ENCODE peak calls at places on chromosome X, in five cellular contexts. One of them, this sample, is unnamed.

GRCh38 chrX:80765226-80765625 is 44.5 kb downstream of the BRWD3 start:
- DNase-seq in OCI-M1: no peak
- DNase-seq in type B pancreatic cell: no peak
- DNase-seq in CD4-positive, alpha-beta memory T cell: no peak
- DNase-seq in iris pigment epithelial cell: peak; percentile 80
- DNase-seq in this sample: peak; percentile 87

GRCh38 chrX:131279617-131280016 is 9.5 kb downstream of the IGSF1 start:
- DNase-seq in CD4-positive, alpha-beta memory T cell: no peak
- DNase-seq in OCI-M1: no peak
- DNase-seq in type B pancreatic cell: no peak
- DNase-seq in iris pigment epithelial cell: no peak
- DNase-seq in this sample: no peak

GRCh38 chrX:141133272-141133671 is 43.7 kb downstream of the LDOC1 start:
- DNase-seq in iris pigment epithelial cell: no peak
- DNase-seq in OCI-M1: no peak
- DNase-seq in type B pancreatic cell: no peak
- DNase-seq in CD4-positive, alpha-beta memory T cell: no peak
- DNase-seq in this sample: no peak

GRCh38 chrX:153970398-153971123 is 1.1 kb downstream of the HCFC1 start:
- DNase-seq in iris pigment epithelial cell: peak; percentile 70
- DNase-seq in CD4-positive, alpha-beta memory T cell: no peak
- DNase-seq in type B pancreatic cell: no peak
- DNase-seq in OCI-M1: peak; percentile 79
- DNase-seq in this sample: peak; percentile 69

GRCh38 chrX:75781618-75782017 is 3.4 kb downstream of the MAGEE2 start:
- DNase-seq in iris pigment epithelial cell: no peak
- DNase-seq in OCI-M1: no peak
- DNase-seq in type B pancreatic cell: no peak
- DNase-seq in CD4-positive, alpha-beta memory T cell: no peak
- DNase-seq in this sample: no peak

GRCh38 chrX:45623266-45623665 is 422.6 kb upstream of the DIPK2B start:
- DNase-seq in CD4-positive, alpha-beta memory T cell: no peak
- DNase-seq in iris pigment epithelial cell: peak; percentile 85
- DNase-seq in type B pancreatic cell: no peak
- DNase-seq in OCI-M1: no peak
- DNase-seq in this sample: peak; percentile 95

GRCh38 chrX:131068945-131069719 is 11.0 kb downstream of the ARHGAP36 start:
- DNase-seq in iris pigment epithelial cell: peak; percentile 3
- DNase-seq in type B pancreatic cell: peak; percentile 74
- DNase-seq in OCI-M1: no peak
- DNase-seq in CD4-positive, alpha-beta memory T cell: no peak
- DNase-seq in this sample: peak; percentile 0

GRCh38 chrX:16882188-16882587 is 12.0 kb upstream of the RBBP7 start:
- DNase-seq in OCI-M1: peak; percentile 16
- DNase-seq in iris pigment epithelial cell: peak; percentile 21
- DNase-seq in type B pancreatic cell: no peak
- DNase-seq in CD4-positive, alpha-beta memory T cell: no peak
- DNase-seq in this sample: peak; percentile 51

GRCh38 chrX:12949205-12949926 is 25.5 kb upstream of the TMSB4X start:
- DNase-seq in type B pancreatic cell: no peak
- DNase-seq in iris pigment epithelial cell: peak; percentile 82
- DNase-seq in OCI-M1: no peak
- DNase-seq in CD4-positive, alpha-beta memory T cell: no peak
- DNase-seq in this sample: peak; percentile 31

GRCh38 chrX:96379951-96380350 is 304.7 kb upstream of the DIAPH2 start:
- DNase-seq in type B pancreatic cell: no peak
- DNase-seq in iris pigment epithelial cell: no peak
- DNase-seq in OCI-M1: no peak
- DNase-seq in CD4-positive, alpha-beta memory T cell: no peak
- DNase-seq in this sample: no peak

GRCh38 chrX:26050099-26050498 is 88.0 kb upstream of the MAGEB18 start:
- DNase-seq in OCI-M1: no peak
- DNase-seq in CD4-positive, alpha-beta memory T cell: no peak
- DNase-seq in type B pancreatic cell: no peak
- DNase-seq in iris pigment epithelial cell: no peak
- DNase-seq in this sample: no peak

GRCh38 chrX:101397779-101398178 is 7.0 kb downstream of the RPL36A start:
- DNase-seq in OCI-M1: no peak
- DNase-seq in iris pigment epithelial cell: peak; percentile 54
- DNase-seq in CD4-positive, alpha-beta memory T cell: no peak
- DNase-seq in type B pancreatic cell: no peak
- DNase-seq in this sample: no peak

GRCh38 chrX:21725498-21725897 is 32.4 kb downstream of the SMPX start:
- DNase-seq in CD4-positive, alpha-beta memory T cell: no peak
- DNase-seq in type B pancreatic cell: no peak
- DNase-seq in OCI-M1: peak; percentile 12
- DNase-seq in iris pigment epithelial cell: peak; percentile 75
- DNase-seq in this sample: peak; percentile 24

GRCh38 chrX:3549442-3549875 is 164.0 kb downstream of the PRKX start:
- DNase-seq in CD4-positive, alpha-beta memory T cell: no peak
- DNase-seq in type B pancreatic cell: no peak
- DNase-seq in OCI-M1: no peak
- DNase-seq in iris pigment epithelial cell: peak; percentile 20
- DNase-seq in this sample: peak; percentile 22

GRCh38 chrX:51608766-51609165 is 9.9 kb downstream of the CENPVL3 start:
- DNase-seq in iris pigment epithelial cell: peak; percentile 27
- DNase-seq in type B pancreatic cell: no peak
- DNase-seq in OCI-M1: no peak
- DNase-seq in CD4-positive, alpha-beta memory T cell: no peak
- DNase-seq in this sample: peak; percentile 59

GRCh38 chrX:37926700-37927099 is 79.3 kb upstream of the DYNLT3 start:
- DNase-seq in CD4-positive, alpha-beta memory T cell: peak; percentile 13
- DNase-seq in OCI-M1: peak; percentile 64
- DNase-seq in iris pigment epithelial cell: peak; percentile 40
- DNase-seq in type B pancreatic cell: no peak
- DNase-seq in this sample: peak; percentile 41

GRCh38 chrX:108268434-108269080 is 169.7 kb downstream of the COL4A6 start:
- DNase-seq in CD4-positive, alpha-beta memory T cell: no peak
- DNase-seq in OCI-M1: no peak
- DNase-seq in iris pigment epithelial cell: no peak
- DNase-seq in type B pancreatic cell: no peak
- DNase-seq in this sample: peak; percentile 76

GRCh38 chrX:47573334-47574095 is 8.7 kb upstream of the TIMP1 start:
- DNase-seq in type B pancreatic cell: no peak
- DNase-seq in OCI-M1: no peak
- DNase-seq in iris pigment epithelial cell: peak; percentile 28
- DNase-seq in CD4-positive, alpha-beta memory T cell: no peak
- DNase-seq in this sample: peak; percentile 31

GRCh38 chrX:40501456-40501855 is 79.3 kb upstream of the ATP6AP2 start:
- DNase-seq in type B pancreatic cell: no peak
- DNase-seq in iris pigment epithelial cell: no peak
- DNase-seq in CD4-positive, alpha-beta memory T cell: no peak
- DNase-seq in OCI-M1: no peak
- DNase-seq in this sample: no peak

GRCh38 chrX:24876782-24877315 is 138.9 kb downstream of the ARX start:
- DNase-seq in type B pancreatic cell: no peak
- DNase-seq in CD4-positive, alpha-beta memory T cell: no peak
- DNase-seq in OCI-M1: no peak
- DNase-seq in iris pigment epithelial cell: no peak
- DNase-seq in this sample: no peak

GRCh38 chrX:136694491-136695087 is 46.6 kb downstream of the CD40LG start:
- DNase-seq in OCI-M1: peak; percentile 49
- DNase-seq in type B pancreatic cell: no peak
- DNase-seq in iris pigment epithelial cell: peak; percentile 62
- DNase-seq in CD4-positive, alpha-beta memory T cell: peak; percentile 65
- DNase-seq in this sample: peak; percentile 42

GRCh38 chrX:155870958-155871357 is 10.2 kb upstream of the VAMP7 start:
- DNase-seq in CD4-positive, alpha-beta memory T cell: no peak
- DNase-seq in iris pigment epithelial cell: no peak
- DNase-seq in type B pancreatic cell: no peak
- DNase-seq in OCI-M1: no peak
- DNase-seq in this sample: no peak

GRCh38 chrX:39311646-39312045 is 510.4 kb downstream of the MID1IP1 start:
- DNase-seq in iris pigment epithelial cell: no peak
- DNase-seq in OCI-M1: no peak
- DNase-seq in CD4-positive, alpha-beta memory T cell: peak; percentile 19
- DNase-seq in type B pancreatic cell: no peak
- DNase-seq in this sample: no peak

GRCh38 chrX:66015152-66015827 is 24.6 kb downstream of the VSIG4 start:
- DNase-seq in CD4-positive, alpha-beta memory T cell: peak; percentile 11
- DNase-seq in type B pancreatic cell: no peak
- DNase-seq in iris pigment epithelial cell: no peak
- DNase-seq in OCI-M1: peak; percentile 95
- DNase-seq in this sample: no peak

GRCh38 chrX:9729161-9729885 is 36.3 kb downstream of the GPR143 start:
- DNase-seq in OCI-M1: no peak
- DNase-seq in CD4-positive, alpha-beta memory T cell: no peak
- DNase-seq in type B pancreatic cell: no peak
- DNase-seq in iris pigment epithelial cell: no peak
- DNase-seq in this sample: no peak

GRCh38 chrX:72041901-72042859 is 89.5 kb downstream of the RTL5 start:
- DNase-seq in OCI-M1: no peak
- DNase-seq in type B pancreatic cell: no peak
- DNase-seq in CD4-positive, alpha-beta memory T cell: no peak
- DNase-seq in iris pigment epithelial cell: peak; percentile 31
- DNase-seq in this sample: peak; percentile 10

GRCh38 chrX:15158736-15159406 is 111.0 kb downstream of the ASB9 start:
- DNase-seq in iris pigment epithelial cell: no peak
- DNase-seq in CD4-positive, alpha-beta memory T cell: peak; percentile 31
- DNase-seq in OCI-M1: no peak
- DNase-seq in type B pancreatic cell: no peak
- DNase-seq in this sample: no peak

GRCh38 chrX:111823068-111823467 is 52.9 kb upstream of the TRPC5OS start:
- DNase-seq in type B pancreatic cell: no peak
- DNase-seq in OCI-M1: peak; percentile 24
- DNase-seq in CD4-positive, alpha-beta memory T cell: no peak
- DNase-seq in iris pigment epithelial cell: no peak
- DNase-seq in this sample: no peak

GRCh38 chrX:131288738-131289511 is at the start of gene IGSF1:
- DNase-seq in type B pancreatic cell: no peak
- DNase-seq in iris pigment epithelial cell: peak; percentile 13
- DNase-seq in CD4-positive, alpha-beta memory T cell: no peak
- DNase-seq in OCI-M1: no peak
- DNase-seq in this sample: no peak

GRCh38 chrX:12988797-12989196 is 13.9 kb downstream of the TMSB4X start:
- DNase-seq in CD4-positive, alpha-beta memory T cell: no peak
- DNase-seq in type B pancreatic cell: no peak
- DNase-seq in iris pigment epithelial cell: peak; percentile 74
- DNase-seq in OCI-M1: no peak
- DNase-seq in this sample: peak; percentile 62

GRCh38 chrX:115054876-115055275 is 37.5 kb upstream of the IL13RA2 start:
- DNase-seq in CD4-positive, alpha-beta memory T cell: no peak
- DNase-seq in OCI-M1: no peak
- DNase-seq in type B pancreatic cell: no peak
- DNase-seq in iris pigment epithelial cell: peak; percentile 8
- DNase-seq in this sample: no peak

GRCh38 chrX:129769467-129770154 is 10.1 kb upstream of the SASH3 start:
- DNase-seq in OCI-M1: no peak
- DNase-seq in iris pigment epithelial cell: no peak
- DNase-seq in CD4-positive, alpha-beta memory T cell: peak; percentile 85
- DNase-seq in type B pancreatic cell: no peak
- DNase-seq in this sample: no peak

GRCh38 chrX:140505421-140506337 is 810 bp upstream of the SOX3 start:
- DNase-seq in CD4-positive, alpha-beta memory T cell: no peak
- DNase-seq in type B pancreatic cell: no peak
- DNase-seq in iris pigment epithelial cell: no peak
- DNase-seq in OCI-M1: no peak
- DNase-seq in this sample: no peak

GRCh38 chrX:18973527-18974192 is 10.3 kb downstream of the PHKA2 start:
- DNase-seq in type B pancreatic cell: no peak
- DNase-seq in CD4-positive, alpha-beta memory T cell: no peak
- DNase-seq in iris pigment epithelial cell: no peak
- DNase-seq in OCI-M1: no peak
- DNase-seq in this sample: no peak

This sample was measured in LHCN-M2.